ENCODE peak calls at places on chromosomes 6 and 20, in six cellular contexts. One of them, this sample, is unnamed.
A peak's percentile ranks its signal among the peaks of the same experiment; 100 is the strongest.

GRCh38 chr6:143806282-143807102 is 36.6 kb upstream of the LTV1 start:
- DNase-seq in kidney: no peak
- DNase-seq in left ventricle myocardium inferior: no peak
- DNase-seq in PC-3: peak; percentile 25
- DNase-seq in heart right ventricle: peak; percentile 18
- DNase-seq in adrenal gland: peak; percentile 38
- DNase-seq in this sample: peak; percentile 55

GRCh38 chr6:47230579-47230978 is 79.1 kb downstream of the TNFRSF21 start:
- DNase-seq in kidney: no peak
- DNase-seq in left ventricle myocardium inferior: no peak
- DNase-seq in PC-3: peak; percentile 35
- DNase-seq in heart right ventricle: no peak
- DNase-seq in adrenal gland: no peak
- DNase-seq in this sample: no peak

GRCh38 chr6:68724054-68724453 is 89.0 kb downstream of the ADGRB3 start:
- DNase-seq in kidney: no peak
- DNase-seq in left ventricle myocardium inferior: no peak
- DNase-seq in PC-3: no peak
- DNase-seq in heart right ventricle: no peak
- DNase-seq in adrenal gland: no peak
- DNase-seq in this sample: no peak

GRCh38 chr20:58547527-58548475 is 32.6 kb upstream of the APCDD1L start:
- DNase-seq in kidney: no peak
- DNase-seq in left ventricle myocardium inferior: no peak
- DNase-seq in PC-3: peak; percentile 63
- DNase-seq in heart right ventricle: no peak
- DNase-seq in adrenal gland: no peak
- DNase-seq in this sample: no peak

GRCh38 chr6:50236164-50236563 is 186.4 kb upstream of the DEFB112 start:
- DNase-seq in kidney: no peak
- DNase-seq in left ventricle myocardium inferior: no peak
- DNase-seq in PC-3: peak; percentile 16
- DNase-seq in heart right ventricle: no peak
- DNase-seq in adrenal gland: no peak
- DNase-seq in this sample: no peak

GRCh38 chr6:105170066-105170465 is 9.7 kb downstream of the POPDC3 start:
- DNase-seq in kidney: no peak
- DNase-seq in left ventricle myocardium inferior: no peak
- DNase-seq in PC-3: no peak
- DNase-seq in heart right ventricle: no peak
- DNase-seq in adrenal gland: no peak
- DNase-seq in this sample: no peak

GRCh38 chr6:163588211-163588919 is 173.8 kb downstream of the QKI start:
- DNase-seq in kidney: no peak
- DNase-seq in left ventricle myocardium inferior: no peak
- DNase-seq in PC-3: peak; percentile 48
- DNase-seq in heart right ventricle: no peak
- DNase-seq in adrenal gland: no peak
- DNase-seq in this sample: no peak

GRCh38 chr20:5401277-5401676 is 84.5 kb upstream of the PROKR2 start:
- DNase-seq in kidney: no peak
- DNase-seq in left ventricle myocardium inferior: no peak
- DNase-seq in PC-3: no peak
- DNase-seq in heart right ventricle: no peak
- DNase-seq in adrenal gland: no peak
- DNase-seq in this sample: no peak

GRCh38 chr20:19937651-19938420 is 79.3 kb upstream of the NAA20 start:
- DNase-seq in kidney: no peak
- DNase-seq in left ventricle myocardium inferior: no peak
- DNase-seq in PC-3: no peak
- DNase-seq in heart right ventricle: no peak
- DNase-seq in adrenal gland: no peak
- DNase-seq in this sample: no peak

GRCh38 chr6:156943816-156944215 is 166.6 kb downstream of the ARID1B start:
- DNase-seq in kidney: no peak
- DNase-seq in left ventricle myocardium inferior: no peak
- DNase-seq in PC-3: no peak
- DNase-seq in heart right ventricle: no peak
- DNase-seq in adrenal gland: no peak
- DNase-seq in this sample: no peak

GRCh38 chr6:46490425-46491200 is 636 bp downstream of the RCAN2 start:
- DNase-seq in kidney: peak; percentile 83
- DNase-seq in left ventricle myocardium inferior: peak; percentile 44
- DNase-seq in PC-3: no peak
- DNase-seq in heart right ventricle: peak; percentile 34
- DNase-seq in adrenal gland: peak; percentile 17
- DNase-seq in this sample: peak; percentile 78

GRCh38 chr20:49913399-49914047 is 1.8 kb downstream of the SPATA2 start:
- DNase-seq in kidney: no peak
- DNase-seq in left ventricle myocardium inferior: no peak
- DNase-seq in PC-3: no peak
- DNase-seq in heart right ventricle: no peak
- DNase-seq in adrenal gland: no peak
- DNase-seq in this sample: no peak

GRCh38 chr6:95133578-95133977 is 443.8 kb upstream of the MANEA start:
- DNase-seq in kidney: no peak
- DNase-seq in left ventricle myocardium inferior: no peak
- DNase-seq in PC-3: peak; percentile 27
- DNase-seq in heart right ventricle: no peak
- DNase-seq in adrenal gland: no peak
- DNase-seq in this sample: no peak

GRCh38 chr6:163054641-163055040 is 326.9 kb downstream of the PACRG start:
- DNase-seq in kidney: no peak
- DNase-seq in left ventricle myocardium inferior: no peak
- DNase-seq in PC-3: no peak
- DNase-seq in heart right ventricle: no peak
- DNase-seq in adrenal gland: no peak
- DNase-seq in this sample: no peak

GRCh38 chr6:22142931-22143330 is 153.9 kb downstream of the PRL start:
- DNase-seq in kidney: no peak
- DNase-seq in left ventricle myocardium inferior: no peak
- DNase-seq in PC-3: no peak
- DNase-seq in heart right ventricle: no peak
- DNase-seq in adrenal gland: no peak
- DNase-seq in this sample: no peak

GRCh38 chr6:150900049-150900448 is 34.5 kb downstream of the MTHFD1L start:
- DNase-seq in kidney: no peak
- DNase-seq in left ventricle myocardium inferior: no peak
- DNase-seq in PC-3: no peak
- DNase-seq in heart right ventricle: no peak
- DNase-seq in adrenal gland: no peak
- DNase-seq in this sample: no peak

GRCh38 chr6:100633096-100633766 is 168.5 kb upstream of the SIM1 start:
- DNase-seq in kidney: no peak
- DNase-seq in left ventricle myocardium inferior: no peak
- DNase-seq in PC-3: peak; percentile 76
- DNase-seq in heart right ventricle: no peak
- DNase-seq in adrenal gland: no peak
- DNase-seq in this sample: no peak

GRCh38 chr6:154229796-154230195 is 126.8 kb downstream of the IPCEF1 start:
- DNase-seq in kidney: no peak
- DNase-seq in left ventricle myocardium inferior: no peak
- DNase-seq in PC-3: no peak
- DNase-seq in heart right ventricle: no peak
- DNase-seq in adrenal gland: no peak
- DNase-seq in this sample: no peak

GRCh38 chr20:32773880-32774279 is 11.7 kb downstream of the DNMT3B start:
- DNase-seq in kidney: no peak
- DNase-seq in left ventricle myocardium inferior: no peak
- DNase-seq in PC-3: no peak
- DNase-seq in heart right ventricle: no peak
- DNase-seq in adrenal gland: no peak
- DNase-seq in this sample: no peak

GRCh38 chr6:121247386-121247785 is 86.9 kb downstream of the TBC1D32 start:
- DNase-seq in kidney: no peak
- DNase-seq in left ventricle myocardium inferior: no peak
- DNase-seq in PC-3: no peak
- DNase-seq in heart right ventricle: no peak
- DNase-seq in adrenal gland: no peak
- DNase-seq in this sample: no peak

GRCh38 chr6:119602215-119603178 is 252.9 kb upstream of the MAN1A1 start:
- DNase-seq in kidney: no peak
- DNase-seq in left ventricle myocardium inferior: no peak
- DNase-seq in PC-3: peak; percentile 55
- DNase-seq in heart right ventricle: no peak
- DNase-seq in adrenal gland: no peak
- DNase-seq in this sample: no peak

GRCh38 chr6:46090115-46091079 is 39.4 kb upstream of the ENPP4 start:
- DNase-seq in kidney: peak; percentile 79
- DNase-seq in left ventricle myocardium inferior: peak; percentile 30
- DNase-seq in PC-3: peak; percentile 69
- DNase-seq in heart right ventricle: peak; percentile 60
- DNase-seq in adrenal gland: peak; percentile 45
- DNase-seq in this sample: peak; percentile 61

GRCh38 chr20:8671366-8671943 is 397.4 kb upstream of the PLCB4 start:
- DNase-seq in kidney: no peak
- DNase-seq in left ventricle myocardium inferior: no peak
- DNase-seq in PC-3: no peak
- DNase-seq in heart right ventricle: no peak
- DNase-seq in adrenal gland: no peak
- DNase-seq in this sample: no peak

GRCh38 chr6:63598251-63599036 is 26.2 kb downstream of the LOC128125822 start:
- DNase-seq in kidney: peak; percentile 71
- DNase-seq in left ventricle myocardium inferior: peak; percentile 41
- DNase-seq in PC-3: peak; percentile 65
- DNase-seq in heart right ventricle: peak; percentile 63
- DNase-seq in adrenal gland: peak; percentile 69
- DNase-seq in this sample: peak; percentile 42

GRCh38 chr6:105568751-105569150 is 165.9 kb upstream of the PREP start:
- DNase-seq in kidney: no peak
- DNase-seq in left ventricle myocardium inferior: no peak
- DNase-seq in PC-3: no peak
- DNase-seq in heart right ventricle: no peak
- DNase-seq in adrenal gland: no peak
- DNase-seq in this sample: no peak

GRCh38 chr6:20437639-20438038 is 36.0 kb downstream of the E2F3 start:
- DNase-seq in kidney: no peak
- DNase-seq in left ventricle myocardium inferior: no peak
- DNase-seq in PC-3: no peak
- DNase-seq in heart right ventricle: no peak
- DNase-seq in adrenal gland: no peak
- DNase-seq in this sample: no peak

GRCh38 chr20:1829531-1829930 is 65.7 kb upstream of the SIRPA start:
- DNase-seq in kidney: no peak
- DNase-seq in left ventricle myocardium inferior: no peak
- DNase-seq in PC-3: no peak
- DNase-seq in heart right ventricle: no peak
- DNase-seq in adrenal gland: no peak
- DNase-seq in this sample: no peak

GRCh38 chr20:38881806-38882440 is 44.3 kb upstream of the FAM83D start:
- DNase-seq in kidney: no peak
- DNase-seq in left ventricle myocardium inferior: no peak
- DNase-seq in PC-3: no peak
- DNase-seq in heart right ventricle: no peak
- DNase-seq in adrenal gland: no peak
- DNase-seq in this sample: no peak

GRCh38 chr6:52243282-52243893 is 912 bp downstream of the IL17F start:
- DNase-seq in kidney: no peak
- DNase-seq in left ventricle myocardium inferior: no peak
- DNase-seq in PC-3: peak; percentile 13
- DNase-seq in heart right ventricle: no peak
- DNase-seq in adrenal gland: no peak
- DNase-seq in this sample: no peak

GRCh38 chr20:10578607-10579006 is 95.2 kb downstream of the JAG1 start:
- DNase-seq in kidney: no peak
- DNase-seq in left ventricle myocardium inferior: no peak
- DNase-seq in PC-3: peak; percentile 96
- DNase-seq in heart right ventricle: no peak
- DNase-seq in adrenal gland: no peak
- DNase-seq in this sample: no peak

GRCh38 chr6:53353624-53354023 is 4.9 kb upstream of the ELOVL5 start:
- DNase-seq in kidney: no peak
- DNase-seq in left ventricle myocardium inferior: no peak
- DNase-seq in PC-3: no peak
- DNase-seq in heart right ventricle: no peak
- DNase-seq in adrenal gland: no peak
- DNase-seq in this sample: no peak

DNA sequence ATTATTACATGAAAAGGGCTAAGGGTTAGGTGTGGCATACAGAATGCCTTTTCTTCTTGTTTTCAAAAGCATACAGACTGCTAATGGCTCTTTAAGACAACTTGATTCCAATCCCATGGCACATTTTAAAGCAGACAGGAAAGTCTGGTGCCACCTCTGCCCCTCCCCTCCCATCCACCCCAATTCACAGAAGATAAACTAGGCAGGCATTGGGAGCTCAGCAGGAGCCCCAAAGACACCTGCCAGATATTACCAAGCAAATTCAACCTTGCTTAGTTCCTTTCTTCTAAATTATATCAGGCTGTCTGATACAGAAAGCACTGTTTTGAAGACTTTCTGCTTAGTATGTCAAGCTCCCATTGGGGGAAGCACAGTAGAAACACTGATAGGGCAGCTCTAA is 13.1 kb downstream of the SESN1 start:
- DNase-seq in kidney: no peak
- DNase-seq in left ventricle myocardium inferior: no peak
- DNase-seq in PC-3: no peak
- DNase-seq in heart right ventricle: no peak
- DNase-seq in adrenal gland: no peak
- DNase-seq in this sample: no peak
- H3K4me1 ChIP-seq in kidney: peaks cover 2% of the 10 kb centered on the region
- H3K4me1 ChIP-seq in left ventricle myocardium inferior: peaks cover 98% of the 10 kb centered on the region
- H3K4me1 ChIP-seq in PC-3: no peaks in the 10 kb centered on the region
- H3K4me1 ChIP-seq in heart right ventricle: peaks cover 26% of the 10 kb centered on the region
- H3K4me1 ChIP-seq in adrenal gland: no peaks in the 10 kb centered on the region
- H3K4me1 ChIP-seq in this sample: peaks cover 7% of the 10 kb centered on the region

GRCh38 chr6:4800662-4801061 is 24.5 kb downstream of the CDYL start:
- DNase-seq in kidney: no peak
- DNase-seq in left ventricle myocardium inferior: no peak
- DNase-seq in PC-3: no peak
- DNase-seq in heart right ventricle: no peak
- DNase-seq in adrenal gland: no peak
- DNase-seq in this sample: no peak
- H3K4me3 ChIP-seq in kidney: no peak overlapping the region
- H3K4me3 ChIP-seq in left ventricle myocardium inferior: no peak overlapping the region
- H3K4me3 ChIP-seq in PC-3: no peak overlapping the region
- H3K4me3 ChIP-seq in heart right ventricle: no peak overlapping the region
- H3K4me3 ChIP-seq in adrenal gland: no peak overlapping the region
- H3K4me3 ChIP-seq in this sample: no peak overlapping the region

DNA sequence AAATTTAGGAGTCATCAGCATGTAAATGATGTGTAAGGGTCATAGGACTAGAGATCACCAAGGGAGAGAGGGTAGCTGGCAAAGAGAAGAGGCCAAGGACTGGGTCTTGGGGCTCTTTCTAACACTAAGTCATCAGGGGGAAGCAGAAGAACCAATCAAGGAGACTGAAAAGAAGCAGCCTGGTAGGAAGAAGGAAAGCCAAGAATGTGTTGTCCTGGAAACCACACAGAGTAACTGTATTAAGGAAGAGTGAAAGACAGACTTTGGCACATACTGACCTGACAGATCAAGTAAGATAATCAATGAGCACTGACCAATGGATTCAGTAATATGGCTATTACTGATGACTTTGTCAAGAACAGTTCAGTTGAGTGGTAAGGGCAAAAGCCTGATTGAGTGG is 42.3 kb upstream of the LAMA4 start:
- DNase-seq in kidney: no peak
- DNase-seq in left ventricle myocardium inferior: no peak
- DNase-seq in PC-3: no peak
- DNase-seq in heart right ventricle: no peak
- DNase-seq in adrenal gland: no peak
- DNase-seq in this sample: no peak
- H3K4me1 ChIP-seq in kidney: no peaks in the 10 kb centered on the region
- H3K4me1 ChIP-seq in left ventricle myocardium inferior: peaks cover 12% of the 10 kb centered on the region
- H3K4me1 ChIP-seq in PC-3: peaks cover 48% of the 10 kb centered on the region
- H3K4me1 ChIP-seq in heart right ventricle: no peaks in the 10 kb centered on the region
- H3K4me1 ChIP-seq in adrenal gland: no peaks in the 10 kb centered on the region
- H3K4me1 ChIP-seq in this sample: peaks cover 5% of the 10 kb centered on the region

GRCh38 chr6:24610672-24611071 is 35.3 kb downstream of the KIAA0319 start:
- DNase-seq in kidney: no peak
- DNase-seq in left ventricle myocardium inferior: no peak
- DNase-seq in PC-3: no peak
- DNase-seq in heart right ventricle: no peak
- DNase-seq in adrenal gland: no peak
- DNase-seq in this sample: no peak
- H3K4me3 ChIP-seq in kidney: no peak overlapping the region
- H3K4me3 ChIP-seq in left ventricle myocardium inferior: no peak overlapping the region
- H3K4me3 ChIP-seq in PC-3: no peak overlapping the region
- H3K4me3 ChIP-seq in heart right ventricle: no peak overlapping the region
- H3K4me3 ChIP-seq in adrenal gland: no peak overlapping the region
- H3K4me3 ChIP-seq in this sample: no peak overlapping the region

This sample was measured in right cardiac atrium.